ENCODE peak calls at places on chromosomes 6 and 20, in five cellular contexts. Q is CD8-positive, alpha-beta T cell; N is kidney; Y is PC-9; B is transverse colon. E is an unnamed sample. For H3K36me3 and H3K4me1, the result is how much of the 10 kb centered on the place peaks cover.

GRCh38 chr6:53492860-53493634 is 51.9 kb downstream of the GCLC start:
- DNase-seq in Y (no peak), Q (no peak), N (no peak), B (no peak), E (no peak)

GRCh38 chr6:38192011-38192410 is 372.5 kb downstream of the ZFAND3 start:
- DNase-seq in N (no peak), Y (no peak), Q (no peak), B (no peak), E (no peak)

GRCh38 chr6:157912326-157912725 is 69.3 kb upstream of the SYNJ2 start:
- DNase-seq in B (no peak), Y (no peak), Q (no peak), N (no peak), E (no peak)

GRCh38 chr6:36642913-36643817 is 35.3 kb upstream of the CDKN1A start:
- DNase-seq in Q (no peak), N (peak), Y (peak), B (peak), E (peak)

GRCh38 chr6:13892007-13892640 is 32.6 kb upstream of the RNF182 start:
- DNase-seq in B (no peak), Q (no peak), N (no peak), Y (no peak), E (no peak)

GRCh38 chr6:78611097-78611625 is 256.2 kb upstream of the IRAK1BP1 start:
- DNase-seq in N (no peak), Q (no peak), B (no peak), Y (no peak), E (no peak)

GRCh38 chr6:4732691-4733315 is 43.4 kb upstream of the CDYL start:
- DNase-seq in B (peak), N (no peak), Q (no peak), Y (peak), E (peak)

GRCh38 chr20:16801919-16802651 is 53.9 kb downstream of the OTOR start:
- DNase-seq in Q (peak), N (no peak), B (peak), Y (peak), E (peak)

GRCh38 chr6:89970609-89971337 is 76.5 kb downstream of the GJA10 start:
- DNase-seq in Y (peak), B (no peak), N (peak), Q (no peak), E (no peak)

GRCh38 chr6:2196079-2196679 is 49.2 kb downstream of the GMDS start:
- DNase-seq in Q (peak), N (no peak), B (peak), Y (peak), E (peak)

GRCh38 chr6:41688256-41688965 is 47.0 kb downstream of the TFEB start:
- DNase-seq in Q (no peak), B (no peak), Y (no peak), N (no peak), E (no peak)

GRCh38 chr6:165636415-165637048 is 26.5 kb downstream of the PDE10A start:
- DNase-seq in N (no peak), B (no peak), Y (no peak), Q (no peak), E (no peak)

GRCh38 chr6:16979677-16980076 is 122.2 kb upstream of the STMND1 start:
- DNase-seq in Q (no peak), N (no peak), Y (no peak), B (no peak), E (no peak)

GRCh38 chr6:41732601-41733348 is 2.6 kb downstream of the TFEB start:
- DNase-seq in N (no peak), Y (no peak), Q (peak), B (peak), E (no peak)

GRCh38 chr20:23285536-23285935 is 65.1 kb upstream of the NXT1 start:
- DNase-seq in B (no peak), N (no peak), Y (no peak), Q (no peak), E (no peak)

GRCh38 chr20:23286346-23286745 is 64.2 kb upstream of the NXT1 start:
- DNase-seq in Y (no peak), N (no peak), B (no peak), Q (no peak), E (no peak)

GRCh38 chr20:23289724-23290395 is 60.7 kb upstream of the NXT1 start:
- DNase-seq in Y (no peak), B (no peak), N (no peak), Q (no peak), E (no peak)

GRCh38 chr20:23289249-23289648 is 61.3 kb upstream of the NXT1 start:
- DNase-seq in Q (no peak), Y (no peak), B (no peak), N (no peak), E (no peak)

DNA sequence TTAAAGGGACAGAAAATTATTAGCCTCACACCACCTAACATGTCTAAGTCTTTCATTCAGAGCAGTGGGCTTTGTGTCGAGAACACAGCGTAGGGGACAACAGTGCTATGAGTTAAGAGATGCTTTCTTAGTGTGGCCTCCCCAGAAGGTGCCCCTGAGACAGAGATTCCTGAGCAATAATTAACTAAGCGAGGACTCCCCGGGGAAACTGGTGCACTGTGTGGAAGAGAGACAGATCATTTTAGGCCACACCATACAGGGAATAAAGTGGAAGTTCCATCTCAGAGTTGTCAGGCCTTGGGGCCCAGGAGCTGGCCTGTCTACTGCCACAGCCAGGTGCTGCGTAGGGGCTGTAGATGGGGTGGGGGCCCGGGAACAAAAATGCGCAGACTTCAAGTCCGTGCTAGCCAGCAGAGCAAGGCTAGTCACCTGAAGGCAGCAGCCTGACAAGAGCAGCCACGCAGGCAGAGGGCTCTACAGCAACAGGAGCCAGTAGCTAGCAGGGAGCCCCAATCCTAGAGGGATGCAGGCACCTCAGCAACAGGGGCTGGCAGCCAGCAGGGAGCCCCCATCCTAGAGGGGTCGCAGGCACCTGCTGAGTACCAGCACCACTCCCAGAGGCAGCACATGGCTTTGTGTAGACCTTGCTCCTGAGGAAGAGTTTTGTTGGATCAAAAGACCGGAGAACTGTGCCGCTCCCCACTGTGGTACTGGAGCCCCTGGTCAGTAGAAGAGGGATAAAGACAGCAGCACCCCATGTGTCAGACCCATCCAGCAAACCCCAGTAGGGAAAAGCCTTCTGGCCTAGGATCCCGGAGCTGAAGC is 63.0 kb upstream of the NXT1 start:
- DNase-seq in N (no peak), Y (no peak), Q (no peak), B (no peak), E (no peak)
- TF ChIP-seq CTCF in N (no peak), Y (no peak), Q (no peak), B (no peak), E (no peak)

GRCh38 chr6:18245079-18245478 is 19.3 kb downstream of the DEK start:
- DNase-seq in Q (no peak), Y (no peak), N (no peak), B (no peak), E (no peak)
- H3K36me3 ChIP-seq in Q (under half), Y (half or more), N (under half), B (under half), E (under half)

GRCh38 chr20:4800676-4801449 is 79.2 kb downstream of the PRND start:
- DNase-seq in B (no peak), N (peak), Q (no peak), Y (no peak), E (no peak)
- H3K4me1 ChIP-seq in B (under half), N (under half), Q (under half), Y (under half), E (under half)

GRCh38 chr20:24291066-24291465 is 178.4 kb upstream of the SYNDIG1 start:
- DNase-seq in B (no peak), N (no peak), Q (no peak), Y (no peak), E (no peak)

GRCh38 chr20:24297928-24298327 is 171.5 kb upstream of the SYNDIG1 start:
- DNase-seq in Y (no peak), N (no peak), Q (no peak), B (no peak), E (no peak)

DNA sequence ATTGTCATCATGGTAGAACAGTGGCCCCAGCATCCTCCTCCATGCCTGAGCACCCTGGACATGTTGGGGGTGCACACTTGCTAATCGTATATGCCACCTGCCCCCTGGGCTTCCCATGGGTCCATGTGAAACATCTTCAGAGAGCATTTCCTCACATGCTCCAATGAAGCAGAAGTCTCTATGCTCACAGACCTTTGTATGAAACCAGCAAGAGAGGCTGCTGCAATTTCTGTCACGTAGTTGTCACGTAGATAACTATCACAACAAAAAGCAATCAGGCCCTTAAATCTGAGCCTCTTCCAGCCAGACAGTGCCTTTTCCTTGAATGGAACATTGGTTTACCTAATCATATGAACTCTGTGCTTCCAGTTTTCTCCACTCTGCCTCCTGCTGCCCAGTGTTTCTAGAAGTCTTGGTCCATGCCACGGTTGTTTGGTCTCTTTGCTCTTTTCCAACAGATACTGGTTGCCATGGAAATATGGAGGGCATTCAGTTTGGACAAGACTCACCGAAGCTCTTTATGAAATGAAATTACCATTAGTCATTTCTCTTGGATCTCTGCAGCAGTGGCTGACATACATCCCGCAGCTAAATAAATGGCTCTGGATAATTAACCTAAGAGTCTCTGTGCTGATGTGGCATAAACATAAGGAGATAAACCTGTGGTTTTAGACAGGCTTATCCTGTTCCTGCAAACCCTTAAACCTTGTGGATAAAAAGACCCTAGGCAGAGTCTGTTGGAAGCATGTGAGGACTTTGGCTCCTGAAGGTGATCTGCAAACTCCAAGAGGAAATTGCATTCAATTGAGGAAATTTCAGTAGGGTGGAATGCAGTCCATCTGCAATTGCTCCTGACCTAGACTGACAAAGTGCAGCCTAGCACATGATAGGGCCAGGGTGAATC is 172.7 kb upstream of the SYNDIG1 start:
- DNase-seq in N (no peak), B (no peak), Y (no peak), Q (no peak), E (no peak)
- TF ChIP-seq CTCF in N (no peak), B (no peak), Y (no peak), Q (no peak), E (no peak)

GRCh38 chr20:10647909-10648308 is 25.9 kb downstream of the JAG1 start:
- DNase-seq in B (peak), Y (no peak), Q (no peak), N (no peak), E (no peak)
- H3K36me3 ChIP-seq in B (under half), Y (under half), Q (under half), N (under half), E (under half)

GRCh38 chr6:31734703-31735500 is 1.4 kb downstream of the CLIC1 start:
- DNase-seq in B (peak), Q (peak), N (peak), Y (peak), E (peak)
- H3K4me1 ChIP-seq in B (half or more), Q (half or more), N (under half), Y (under half), E (under half)

GRCh38 chr20:20664795-20665194 is 47.6 kb downstream of the RALGAPA2 start:
- DNase-seq in Q (no peak), B (no peak), N (no peak), Y (no peak), E (no peak)
- TF ChIP-seq CTCF in Q (peak), B (peak), N (peak), Y (peak), E (peak)

GRCh38 chr6:27428502-27428901 is 39.9 kb downstream of the ZNF391 start:
- DNase-seq in Q (no peak), B (no peak), Y (no peak), N (no peak), E (no peak)
- H3K36me3 ChIP-seq in Q (under half), B (under half), Y (under half), N (under half), E (under half)

E was measured in colonic mucosa.